ENCODE peak calls at places on chromosomes 12 and 14, in four cellular contexts. U, G, M and F are unnamed samples.

GRCh38 chr12:110100315-110100970 is 23.7 kb upstream of the IFT81 start:
- DNase-seq in U (peak; percentile 87), G (peak; percentile 81), M (peak; percentile 48), F (no peak)

GRCh38 chr14:101198398-101199027 is 295.0 kb upstream of the RTL1 start:
- DNase-seq in U (no peak), G (no peak), M (no peak), F (no peak)

GRCh38 chr12:109734219-109735000 is 20.8 kb downstream of the FAM222A start:
- DNase-seq in U (no peak), G (no peak), M (no peak), F (no peak)

GRCh38 chr12:92608418-92609091 is 94.2 kb upstream of the PLEKHG7 start:
- DNase-seq in U (peak; percentile 41), G (peak; percentile 75), M (peak; percentile 33), F (no peak)

GRCh38 chr14:81323621-81324400 is 76.3 kb downstream of the STON2 start:
- DNase-seq in U (no peak), G (no peak), M (peak; percentile 36), F (no peak)

GRCh38 chr14:65080954-65081747 is 21.2 kb downstream of the MAX start:
- DNase-seq in U (no peak), G (peak; percentile 24), M (no peak), F (no peak)

GRCh38 chr14:74401504-74402241 is 24.3 kb downstream of the SYNDIG1L start:
- DNase-seq in U (peak; percentile 92), G (no peak), M (no peak), F (no peak)

GRCh38 chr12:71236133-71236660 is 78.4 kb upstream of the TSPAN8 start:
- DNase-seq in U (no peak), G (no peak), M (no peak), F (no peak)

GRCh38 chr14:53391631-53392030 is 238.5 kb upstream of the DDHD1 start:
- DNase-seq in U (no peak), G (peak; percentile 98), M (peak; percentile 88), F (no peak)

GRCh38 chr12:7972734-7973488 is 36.9 kb upstream of the SLC2A3 start:
- DNase-seq in U (no peak), G (no peak), M (no peak), F (no peak)

GRCh38 chr12:106249411-106250135 is 1.8 kb upstream of the CKAP4 start:
- DNase-seq in U (peak; percentile 93), G (no peak), M (no peak), F (no peak)

GRCh38 chr12:132402831-132403416 is 73.5 kb upstream of the GALNT9 start:
- DNase-seq in U (no peak), G (no peak), M (no peak), F (no peak)

GRCh38 chr14:92950193-92950540 is 27.2 kb downstream of the CHGA start:
- DNase-seq in U (no peak), G (no peak), M (no peak), F (no peak)

GRCh38 chr12:96500686-96501085 is 11.3 kb downstream of the CFAP54 start:
- DNase-seq in U (peak; percentile 34), G (peak; percentile 53), M (no peak), F (no peak)

GRCh38 chr12:96824838-96825236 is 82.2 kb upstream of the NEDD1 start:
- DNase-seq in U (no peak), G (no peak), M (no peak), F (no peak)

GRCh38 chr12:31929140-31929526 is 30.1 kb upstream of the RESF1 start:
- DNase-seq in U (no peak), G (no peak), M (no peak), F (no peak)

GRCh38 chr12:22121224-22121623 is 75.2 kb downstream of the CMAS start:
- DNase-seq in U (peak; percentile 22), G (no peak), M (peak; percentile 10), F (no peak)

GRCh38 chr12:4133636-4134433 is 139.7 kb upstream of the CCND2 start:
- DNase-seq in U (no peak), G (no peak), M (no peak), F (no peak)

GRCh38 chr14:65360144-65360784 is 52.3 kb upstream of the FUT8 start:
- DNase-seq in U (peak; percentile 33), G (no peak), M (no peak), F (no peak)

GRCh38 chr12:80617733-80618132 is 89.7 kb upstream of the MYF6 start:
- DNase-seq in U (no peak), G (no peak), M (no peak), F (no peak)

GRCh38 chr12:4681732-4682131 is 32.8 kb downstream of the NDUFA9 start:
- DNase-seq in U (no peak), G (no peak), M (no peak), F (no peak)

GRCh38 chr14:49999216-49999761 is 106.4 kb downstream of the ARF6 start:
- DNase-seq in U (peak; percentile 85), G (peak; percentile 89), M (peak; percentile 71), F (peak; percentile 70)

GRCh38 chr14:74019743-74020142 is 594 bp downstream of the BBOF1 start:
- DNase-seq in U (no peak), G (peak; percentile 61), M (no peak), F (no peak)

GRCh38 chr14:51869426-51870113 is 9.2 kb downstream of the GNG2 start:
- DNase-seq in U (no peak), G (no peak), M (no peak), F (no peak)

GRCh38 chr14:90355540-90356518 is 24.1 kb upstream of the NRDE2 start:
- DNase-seq in U (no peak), G (peak; percentile 35), M (no peak), F (no peak)

GRCh38 chr12:109818900-109819500 is 14.2 kb downstream of the TRPV4 start:
- DNase-seq in U (no peak), G (peak; percentile 26), M (no peak), F (peak; percentile 37)

GRCh38 chr14:28762290-28762948 is 4.2 kb upstream of the FOXG1 start:
- DNase-seq in U (no peak), G (no peak), M (no peak), F (no peak)

GRCh38 chr14:94867931-94868597 is 98.2 kb upstream of the GSC start:
- DNase-seq in U (no peak), G (peak; percentile 52), M (no peak), F (no peak)

GRCh38 chr14:69711065-69711464 is 55.9 kb upstream of the SRSF5 start:
- DNase-seq in U (no peak), G (no peak), M (no peak), F (no peak)

DNA sequence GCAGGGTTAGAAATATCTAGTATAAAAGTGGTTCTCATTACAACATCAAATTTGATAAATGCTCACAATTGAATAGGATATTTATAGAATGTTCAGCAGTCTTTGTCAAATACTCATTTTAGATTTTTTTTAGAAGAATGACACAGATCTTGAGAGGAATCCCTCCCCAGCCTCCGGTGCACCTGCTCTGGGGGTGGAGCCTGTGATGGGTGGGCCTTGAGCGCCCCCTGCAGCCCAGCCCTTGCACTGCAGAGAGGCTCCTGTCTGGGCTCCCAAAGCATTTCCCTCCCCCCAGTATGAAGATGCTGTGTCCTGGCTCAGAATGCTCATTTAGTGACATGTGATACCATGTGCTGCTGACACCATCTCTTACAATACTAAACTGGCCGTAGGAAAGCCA is 792.3 kb downstream of the TMEM121 start:
- DNase-seq in U (peak; percentile 49), G (no peak), M (no peak), F (no peak)
- TF ChIP-seq CTCF in U (peak; percentile 81), G (no peak), M (peak; percentile 28), F (peak; percentile 5)

GRCh38 chr12:116863275-116863767 is 17.9 kb downstream of the HRK start:
- DNase-seq in U (peak; percentile 53), G (peak; percentile 77), M (peak; percentile 54), F (peak; percentile 35)

GRCh38 chr12:116864371-116865160 is 16.7 kb downstream of the HRK start:
- DNase-seq in U (no peak), G (peak; percentile 70), M (no peak), F (no peak)

GRCh38 chr12:116862167-116862566 is 19.1 kb downstream of the HRK start:
- DNase-seq in U (no peak), G (no peak), M (no peak), F (no peak)

GRCh38 chr12:116860281-116860680 is 21.0 kb downstream of the HRK start:
- DNase-seq in U (no peak), G (no peak), M (no peak), F (no peak)

DNA sequence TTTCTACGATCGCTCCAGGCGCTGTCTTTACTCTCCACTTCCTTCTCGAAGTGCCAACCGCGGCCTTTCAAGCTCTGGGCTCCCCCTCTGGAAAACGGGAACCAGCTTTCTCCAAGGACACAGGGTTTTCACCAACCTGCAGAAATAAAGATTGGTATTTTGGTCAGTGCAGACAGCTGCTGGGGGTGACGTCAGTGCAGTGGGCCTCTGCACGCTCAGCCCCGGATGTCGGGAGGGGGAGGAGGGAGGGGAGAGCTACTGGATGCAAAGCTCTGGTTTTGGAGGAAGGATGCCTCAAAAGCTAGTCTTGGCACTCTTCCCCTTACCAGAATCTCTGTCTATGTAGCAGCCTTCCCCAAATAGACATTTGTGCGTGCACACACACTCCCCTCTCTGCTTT is 19.9 kb downstream of the HRK start:
- DNase-seq in U (peak; percentile 92), G (peak; percentile 60), M (no peak), F (peak; percentile 43)
- H3K4me3 ChIP-seq in U (peak overlapping the region; percentile 54), G (no peak overlapping the region), M (no peak overlapping the region), F (peak overlapping the region; percentile 9)

GRCh38 chr12:107990325-107990724 is 138.8 kb upstream of the WSCD2 start:
- DNase-seq in U (peak; percentile 29), G (peak; percentile 22), M (peak; percentile 27), F (no peak)
- TF ChIP-seq CTCF in U (peak; percentile 70), G (peak; percentile 21), M (peak; percentile 41), F (peak; percentile 19)

DNA sequence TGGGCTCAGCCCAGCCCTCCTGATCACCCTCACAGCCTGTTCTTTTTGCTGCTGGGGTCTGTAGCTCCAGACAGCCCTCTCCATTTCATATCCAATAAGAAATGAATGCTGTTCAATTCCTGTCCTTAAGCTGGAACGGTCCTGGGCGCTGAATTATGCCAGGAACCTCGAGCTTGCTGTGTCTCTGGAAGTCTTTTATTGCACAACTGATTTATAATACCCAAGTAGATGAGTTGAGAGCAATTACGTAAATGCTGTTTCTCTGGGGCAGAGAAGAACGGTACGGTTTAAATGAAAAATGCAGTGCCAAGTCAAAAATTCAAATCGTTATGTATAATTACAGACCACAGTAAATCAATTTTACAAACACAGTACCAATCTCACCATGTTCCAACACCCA is 161.0 kb downstream of the SAMD4A start:
- DNase-seq in U (no peak), G (peak; percentile 61), M (no peak), F (no peak)
- H3K4me3 ChIP-seq in U (no peak overlapping the region), G (no peak overlapping the region), M (no peak overlapping the region), F (no peak overlapping the region)

DNA sequence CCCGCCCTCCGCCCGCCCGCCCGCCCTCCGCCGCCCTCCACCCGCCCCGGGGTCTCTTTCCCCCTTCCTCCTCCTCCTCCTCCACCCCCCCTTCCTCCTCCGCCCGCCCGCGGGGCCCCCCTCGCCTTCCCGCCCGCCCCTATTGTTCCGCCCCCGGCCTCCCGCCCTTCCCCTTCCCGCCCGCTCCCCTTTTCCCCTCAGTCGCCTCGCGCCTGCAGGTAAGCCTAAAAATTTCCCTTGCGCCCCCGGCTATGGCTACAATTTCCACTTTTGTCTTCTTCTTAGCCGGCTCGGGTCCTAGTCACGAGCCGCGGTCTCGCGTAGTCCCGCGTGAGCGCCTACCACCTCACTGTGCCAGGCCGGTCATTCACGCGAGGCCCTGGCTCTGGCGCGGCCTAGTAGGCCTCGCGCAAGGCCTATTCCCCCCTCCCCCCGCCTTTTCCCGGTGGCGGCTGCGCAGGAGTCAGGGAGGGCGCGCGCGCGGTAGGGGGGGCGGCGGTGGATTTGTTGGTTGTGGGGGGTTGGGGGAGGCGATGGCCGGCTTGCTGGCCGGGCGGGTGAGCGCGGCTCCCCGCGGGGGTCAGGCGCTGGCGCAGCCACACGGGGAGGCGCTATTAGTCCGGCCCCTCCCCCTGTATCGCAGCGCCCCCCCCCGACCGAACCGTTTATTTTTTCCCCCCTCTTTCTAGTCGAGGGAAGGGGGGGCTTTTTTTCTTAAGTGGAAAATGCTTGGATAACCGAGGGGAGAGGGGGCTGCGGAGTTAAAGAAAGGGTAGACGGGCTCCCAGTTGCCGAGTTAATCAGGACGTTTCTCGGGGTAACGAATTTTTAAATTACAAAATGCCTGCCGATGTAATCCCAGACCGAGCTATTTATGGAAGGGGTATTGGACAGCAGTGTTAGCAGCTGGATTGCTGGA is 516 bp downstream of the PCBP2 start:
- DNase-seq in U (peak; percentile 84), G (peak; percentile 76), M (peak; percentile 64), F (no peak)
- TF ChIP-seq CTCF in U (peak; percentile 79), G (no peak), M (peak; percentile 30), F (peak; percentile 10)